ENCODE peak calls at places on chromosomes 11 and 22, in five cellular contexts. T, V, C, G and P are unnamed samples.

GRCh38 chr11:1674194-1674878 is 22.7 kb upstream of the KRTAP5-6 start:
- DNase-seq in C (no peak), T (no peak), V (no peak), G (no peak), P (no peak)

GRCh38 chr11:76491644-76492043 is 46.8 kb downstream of the EMSY start:
- DNase-seq in C (no peak), G (no peak), T (no peak), V (no peak), P (no peak)

GRCh38 chr11:110251837-110252236 is 44.6 kb downstream of the RDX start:
- DNase-seq in V (peak), C (no peak), G (peak), T (no peak), P (no peak)

GRCh38 chr11:124307093-124307492 is 6.7 kb downstream of the OR8D1 start:
- DNase-seq in C (no peak), G (no peak), T (no peak), V (no peak), P (no peak)

GRCh38 chr11:1896468-1896867 is 4.8 kb upstream of the PRR33 start:
- DNase-seq in G (no peak), V (no peak), C (no peak), T (no peak), P (no peak)

GRCh38 chr11:20070459-20070858 is 89.8 kb downstream of the DBX1 start:
- DNase-seq in V (no peak), C (no peak), G (no peak), T (no peak), P (no peak)

GRCh38 chr22:35102663-35103062 is 36.7 kb downstream of the ISX start:
- DNase-seq in G (no peak), T (no peak), C (no peak), V (no peak), P (no peak)

GRCh38 chr22:31046591-31047226 is 34.4 kb upstream of the SMTN start:
- DNase-seq in C (no peak), G (no peak), T (no peak), V (peak), P (no peak)

GRCh38 chr11:69563946-69564780 is 76.8 kb upstream of the CCND1 start:
- DNase-seq in C (no peak), V (peak), G (peak), T (no peak), P (no peak)

GRCh38 chr11:12248330-12248729 is 129.0 kb upstream of the PARVA start:
- DNase-seq in V (no peak), T (no peak), G (no peak), C (no peak), P (no peak)

GRCh38 chr11:76811259-76811658 is 28.1 kb downstream of the TSKU start:
- DNase-seq in C (no peak), V (no peak), G (no peak), T (no peak), P (no peak)

GRCh38 chr22:19271273-19271855 is 20.2 kb downstream of the CLTCL1 start:
- DNase-seq in G (no peak), T (no peak), V (no peak), C (no peak), P (no peak)

GRCh38 chr11:9735236-9735635 is 71.4 kb downstream of the SWAP70 start:
- DNase-seq in T (no peak), G (no peak), V (no peak), C (no peak), P (no peak)

GRCh38 chr11:46692450-46692849 is 8.0 kb downstream of the ARHGAP1 start:
- DNase-seq in G (no peak), V (no peak), T (no peak), C (no peak), P (no peak)

GRCh38 chr11:63493127-63493526 is 2.2 kb upstream of the PLAAT5 start:
- DNase-seq in G (no peak), V (no peak), T (no peak), C (no peak), P (no peak)

GRCh38 chr22:23516304-23516703 is 63.8 kb downstream of the IGLL1 start:
- DNase-seq in C (no peak), V (no peak), T (no peak), G (no peak), P (no peak)

GRCh38 chr11:132844956-132845355 is 687.3 kb downstream of the OPCML start:
- DNase-seq in T (no peak), V (peak), G (peak), C (no peak), P (no peak)

GRCh38 chr22:35727436-35727835 is 9.8 kb downstream of the APOL5 start:
- DNase-seq in C (no peak), T (no peak), V (peak), G (no peak), P (no peak)

GRCh38 chr11:48006301-48006992 is 26.1 kb downstream of the PTPRJ start:
- DNase-seq in V (peak), C (no peak), G (no peak), T (no peak), P (no peak)

GRCh38 chr22:26197427-26197826 is 28.2 kb downstream of the SEZ6L start:
- DNase-seq in G (no peak), T (no peak), V (no peak), C (no peak), P (no peak)

GRCh38 chr22:23251445-23252093 is 71.3 kb downstream of the BCR start:
- DNase-seq in T (no peak), V (peak), C (no peak), G (no peak), P (no peak)

GRCh38 chr22:24466831-24467249 is 28.3 kb upstream of the UPB1 start:
- DNase-seq in V (peak), G (peak), T (peak), C (no peak), P (no peak)

GRCh38 chr11:19727246-19727645 is 14.6 kb downstream of the NAV2 start:
- DNase-seq in V (peak), C (no peak), G (peak), T (no peak), P (no peak)

GRCh38 chr11:2700415-2701211 is 819 bp upstream of the KCNQ1OT1 start:
- DNase-seq in V (peak), G (peak), T (no peak), C (no peak), P (peak)

GRCh38 chr11:19598456-19598855 is 114.2 kb upstream of the NAV2 start:
- DNase-seq in C (no peak), G (no peak), T (no peak), V (no peak), P (no peak)

GRCh38 chr11:665707-666281 is 28.7 kb downstream of the DRD4 start:
- DNase-seq in C (no peak), T (no peak), G (no peak), V (peak), P (no peak)

GRCh38 chr11:31656051-31656450 is 146.5 kb downstream of the ELP4 start:
- DNase-seq in T (no peak), C (no peak), V (peak), G (no peak), P (no peak)